ENCODE peak calls at places on chromosome X, in six cellular contexts. B, P, O, W, Q and Y are unnamed samples.

GRCh38 chrX:66616944-66617343 is 21.9 kb downstream of the EDA2R start:
- DNase-seq in B (no peak), P (no peak), O (no peak), W (no peak), Q (no peak), Y (no peak)

GRCh38 chrX:40922307-40922706 is 162.9 kb upstream of the USP9X start:
- DNase-seq in B (peak), P (no peak), O (no peak), W (peak), Q (peak), Y (peak)

GRCh38 chrX:16124201-16124600 is 836 bp downstream of the GRPR start:
- DNase-seq in B (no peak), P (no peak), O (no peak), W (no peak), Q (no peak), Y (no peak)

GRCh38 chrX:19897087-19897486 is 9.7 kb upstream of the SH3KBP1 start:
- DNase-seq in B (no peak), P (no peak), O (no peak), W (no peak), Q (no peak), Y (no peak)

GRCh38 chrX:110021180-110022022 is 18.5 kb downstream of the TMEM164 start:
- DNase-seq in B (peak), P (peak), O (no peak), W (no peak), Q (peak), Y (no peak)

GRCh38 chrX:39846460-39846859 is 251.3 kb downstream of the BCOR start:
- DNase-seq in B (no peak), P (no peak), O (no peak), W (no peak), Q (no peak), Y (no peak)

GRCh38 chrX:109940411-109940810 is 62.5 kb upstream of the TMEM164 start:
- DNase-seq in B (no peak), P (no peak), O (no peak), W (no peak), Q (no peak), Y (no peak)

GRCh38 chrX:129638917-129639316 is 15.8 kb downstream of the APLN start:
- DNase-seq in B (no peak), P (no peak), O (no peak), W (no peak), Q (no peak), Y (no peak)

GRCh38 chrX:96386981-96387380 is 297.7 kb upstream of the DIAPH2 start:
- DNase-seq in B (no peak), P (no peak), O (no peak), W (no peak), Q (no peak), Y (no peak)

GRCh38 chrX:55486736-55487135 is 2.9 kb downstream of the USP51 start:
- DNase-seq in B (peak), P (no peak), O (no peak), W (no peak), Q (no peak), Y (no peak)

GRCh38 chrX:30831082-30831481 is 58.0 kb downstream of the TAB3 start:
- DNase-seq in B (no peak), P (no peak), O (no peak), W (no peak), Q (no peak), Y (no peak)

GRCh38 chrX:1649623-1650022 is 34.8 kb downstream of the ASMT start:
- DNase-seq in B (no peak), P (no peak), O (no peak), W (no peak), Q (no peak), Y (no peak)

GRCh38 chrX:30488092-30488491 is 89.5 kb downstream of the TASL start:
- DNase-seq in B (peak), P (no peak), O (no peak), W (peak), Q (peak), Y (no peak)

GRCh38 chrX:111511477-111511876 is at the start of gene SERTM2:
- DNase-seq in B (peak), P (no peak), O (no peak), W (no peak), Q (peak), Y (no peak)

DNA sequence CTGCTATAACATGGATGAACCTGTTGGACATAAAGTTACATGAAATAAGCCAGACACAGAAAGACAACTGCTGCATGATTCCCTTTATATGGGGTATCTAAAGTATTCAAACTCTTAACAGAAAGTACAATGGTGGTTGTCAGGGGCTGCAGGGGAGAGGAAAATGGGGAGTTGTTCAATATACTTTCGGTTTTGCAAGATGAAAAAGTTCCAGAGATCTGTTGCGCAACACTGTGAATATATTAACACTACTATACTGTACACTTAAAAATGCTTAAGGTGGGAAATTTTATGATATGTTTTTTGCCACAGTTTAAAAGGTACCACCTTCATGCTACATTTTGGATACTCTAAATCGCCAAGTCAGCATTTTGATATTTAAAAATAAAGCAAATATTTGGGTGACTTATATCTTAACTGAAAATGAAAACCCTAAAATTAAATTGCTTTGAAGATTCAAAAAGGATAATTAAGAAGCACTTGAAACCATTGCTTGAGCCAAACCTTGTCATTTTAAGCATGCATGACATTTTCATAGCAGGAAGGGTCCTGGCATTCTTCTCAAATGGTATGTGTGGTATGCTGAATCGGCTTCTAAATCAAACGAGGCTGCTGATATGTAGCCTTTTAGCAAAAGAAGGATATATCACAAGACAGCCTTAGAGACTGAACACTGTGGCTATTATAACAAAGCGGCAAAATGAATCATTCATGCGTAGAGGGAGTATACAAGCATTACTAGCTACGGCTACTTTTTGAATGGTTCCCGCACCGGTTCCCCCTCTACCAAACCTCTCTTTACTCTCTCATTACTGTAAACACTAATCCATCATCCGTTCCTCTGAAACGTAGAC is 607.1 kb upstream of the DIPK2B start:
- DNase-seq in B (peak), P (no peak), O (no peak), W (no peak), Q (peak), Y (no peak)
- H3K4me3 ChIP-seq in B (peak), P (no peak), O (peak), W (no peak), Q (peak), Y (peak)

GRCh38 chrX:115687595-115687994 is 126.6 kb downstream of the PLS3 start:
- DNase-seq in B (no peak), P (no peak), O (no peak), W (no peak), Q (no peak), Y (no peak)

GRCh38 chrX:115694028-115694427 is 133.1 kb downstream of the PLS3 start:
- DNase-seq in B (no peak), P (no peak), O (no peak), W (no peak), Q (no peak), Y (no peak)

GRCh38 chrX:115690554-115691216 is 129.7 kb downstream of the PLS3 start:
- DNase-seq in B (peak), P (peak), O (no peak), W (peak), Q (peak), Y (peak)

GRCh38 chrX:115693476-115693875 is 132.5 kb downstream of the PLS3 start:
- DNase-seq in B (no peak), P (no peak), O (no peak), W (no peak), Q (no peak), Y (no peak)

DNA sequence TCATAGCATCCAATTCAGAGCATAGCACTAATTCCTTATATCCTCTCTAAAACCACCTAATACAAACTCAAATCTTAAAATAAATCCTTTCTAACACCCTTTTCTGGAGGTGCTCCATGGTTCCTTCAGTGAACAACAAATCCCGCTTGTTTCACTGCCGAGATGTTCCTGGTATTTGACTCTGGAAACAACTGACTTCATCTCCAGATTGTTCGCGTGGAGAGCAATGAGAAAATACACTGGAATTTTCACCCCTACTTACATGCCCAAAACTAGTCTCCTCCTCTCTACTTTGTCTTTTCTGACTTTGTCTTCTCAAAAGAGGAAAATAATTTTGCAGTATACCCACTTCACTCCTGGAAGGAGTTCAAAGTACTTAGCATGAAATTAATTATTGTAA is 129.0 kb downstream of the PLS3 start:
- DNase-seq in B (peak), P (no peak), O (no peak), W (no peak), Q (peak), Y (no peak)
- H3K4me3 ChIP-seq in B (no peak), P (no peak), O (no peak), W (no peak), Q (no peak), Y (no peak)

GRCh38 chrX:25013593-25014365 is 2.0 kb downstream of the ARX start:
- DNase-seq in B (no peak), P (no peak), O (no peak), W (no peak), Q (no peak), Y (no peak)

GRCh38 chrX:25016938-25017598 is 1.3 kb upstream of the ARX start:
- DNase-seq in B (no peak), P (no peak), O (no peak), W (no peak), Q (no peak), Y (no peak)

GRCh38 chrX:25016361-25016671 is 551 bp upstream of the ARX start:
- DNase-seq in B (no peak), P (no peak), O (no peak), W (no peak), Q (no peak), Y (no peak)

GRCh38 chrX:25014366-25014838 is 1.4 kb downstream of the ARX start:
- DNase-seq in B (no peak), P (no peak), O (no peak), W (no peak), Q (no peak), Y (no peak)

GRCh38 chrX:25015486-25016360 is at the start of gene ARX:
- DNase-seq in B (peak), P (no peak), O (peak), W (peak), Q (peak), Y (no peak)
- H3K4me3 ChIP-seq in B (no peak), P (no peak), O (no peak), W (no peak), Q (no peak), Y (no peak)

GRCh38 chrX:71103110-71103983 is 3.2 kb downstream of the CXorf65 start:
- DNase-seq in B (no peak), P (no peak), O (peak), W (no peak), Q (no peak), Y (no peak)
- H3K4me3 ChIP-seq in B (no peak), P (no peak), O (no peak), W (no peak), Q (no peak), Y (no peak)

DNA sequence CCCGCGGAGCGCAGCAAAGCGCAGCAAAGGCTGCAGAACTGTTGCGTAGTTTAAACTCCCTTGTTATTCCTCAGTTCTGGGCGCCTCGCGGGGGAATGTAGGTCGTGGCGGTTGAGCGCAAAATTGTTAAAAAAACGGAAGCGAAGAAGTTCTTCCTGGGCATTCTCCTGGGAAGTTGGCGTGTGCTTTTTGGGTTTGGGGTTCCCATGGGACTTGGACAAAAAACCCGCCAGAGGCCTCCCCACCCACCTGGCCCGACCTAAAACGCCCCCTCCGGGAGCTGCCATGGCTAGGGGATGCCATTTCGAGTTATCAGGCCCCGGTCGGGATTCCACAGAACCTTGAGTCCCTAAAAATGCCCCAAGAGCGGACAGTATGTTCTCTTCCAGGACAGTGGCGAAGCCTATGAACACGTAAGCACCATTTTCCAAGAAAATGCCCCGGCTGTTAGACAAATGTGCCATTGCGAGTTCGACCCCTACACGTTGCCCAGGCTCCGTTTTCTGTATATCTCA is 8.9 kb downstream of the ZIC3 start:
- DNase-seq in B (no peak), P (no peak), O (no peak), W (no peak), Q (no peak), Y (no peak)
- H3K4me3 ChIP-seq in B (no peak), P (no peak), O (no peak), W (no peak), Q (no peak), Y (no peak)

GRCh38 chrX:4932790-4933189 is 1219.3 kb upstream of the PRKX start:
- DNase-seq in B (no peak), P (no peak), O (no peak), W (no peak), Q (no peak), Y (no peak)

GRCh38 chrX:4935846-4936245 is 1222.4 kb upstream of the PRKX start:
- DNase-seq in B (no peak), P (no peak), O (no peak), W (no peak), Q (no peak), Y (no peak)

GRCh38 chrX:4936315-4936714 is 1222.9 kb upstream of the PRKX start:
- DNase-seq in B (no peak), P (no peak), O (no peak), W (no peak), Q (no peak), Y (no peak)

GRCh38 chrX:4935387-4935786 is 1221.9 kb upstream of the PRKX start:
- DNase-seq in B (no peak), P (no peak), O (no peak), W (no peak), Q (no peak), Y (no peak)
- H3K4me3 ChIP-seq in B (no peak), P (no peak), O (no peak), W (no peak), Q (no peak), Y (no peak)

GRCh38 chrX:71911731-71912050 is 1.0 kb downstream of the NHSL2 start:
- DNase-seq in B (no peak), P (no peak), O (no peak), W (no peak), Q (no peak), Y (no peak)
- H3K4me3 ChIP-seq in B (peak), P (peak), O (peak), W (no peak), Q (no peak), Y (no peak)

GRCh38 chrX:108304210-108304609 is 134.0 kb downstream of the COL4A6 start:
- DNase-seq in B (peak), P (no peak), O (no peak), W (no peak), Q (peak), Y (no peak)
- H3K4me3 ChIP-seq in B (no peak), P (no peak), O (no peak), W (no peak), Q (no peak), Y (no peak)

DNA sequence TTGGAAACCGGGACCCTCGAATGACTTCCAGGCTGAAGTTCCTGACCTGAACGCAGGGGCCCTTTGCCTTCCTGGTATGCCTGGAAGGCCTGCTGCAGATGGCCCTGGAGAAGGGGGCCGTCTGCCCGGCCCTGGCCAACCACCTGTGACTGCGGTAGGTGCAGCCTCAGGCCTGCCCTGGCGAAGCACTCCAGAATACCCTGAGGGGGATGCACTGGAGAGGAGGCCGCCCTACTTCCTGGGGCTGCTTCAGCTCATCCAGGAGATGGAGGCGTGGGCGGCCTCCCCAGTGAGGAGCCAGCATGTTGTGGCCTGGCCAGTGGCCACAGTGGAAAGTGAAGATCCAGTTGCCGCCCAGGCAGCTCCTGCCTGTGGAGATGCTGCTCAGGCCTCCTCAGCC is 26.4 kb upstream of the PNMA3 start:
- DNase-seq in B (no peak), P (no peak), O (no peak), W (no peak), Q (no peak), Y (no peak)
- H3K4me3 ChIP-seq in B (no peak), P (no peak), O (no peak), W (no peak), Q (no peak), Y (no peak)

GRCh38 chrX:138885886-138886285 is 174.4 kb upstream of the FGF13 start:
- DNase-seq in B (peak), P (no peak), O (no peak), W (no peak), Q (no peak), Y (no peak)
- H3K4me3 ChIP-seq in B (no peak), P (no peak), O (no peak), W (no peak), Q (no peak), Y (no peak)